ENCODE peak calls at places on chromosomes 12 and 14, in nine cellular contexts. L is left ventricle myocardium inferior; J is endothelial cell; F is coronary artery; V is glutamatergic neuron; X is activated T-cell treated with anti-CD3 and anti-CD28 coated beads for 24 hours; M is natural killer cell; T is stimulated activated CD8-positive, alpha-beta memory T cell treated with anti-CD3 and anti-CD28 coated beads, Interleukin-7, amount 100 ng/mL, for 1 hour; Z is NCI-H2171. W is an unnamed sample.
A peak's percentile ranks its signal among the peaks of the same experiment; 100 is the strongest.

GRCh38 chr14:59354666-59355065 is 110.5 kb downstream of the GPR135 start:
- DNase-seq in L (no peak), J (no peak), F (no peak), V (no peak), X (no peak), M (no peak), T (no peak), Z (no peak), W (no peak)

GRCh38 chr12:54222609-54223008 is 33.8 kb upstream of the SMUG1 start:
- DNase-seq in L (no peak), J (no peak), F (no peak), V (no peak), X (no peak), M (no peak), T (no peak), Z (no peak), W (no peak)

GRCh38 chr14:100547633-100548294 is 39.5 kb downstream of the BEGAIN start:
- DNase-seq in L (peak; percentile 55), J (no peak), F (no peak), V (no peak), X (peak; percentile 26), M (no peak), T (peak; percentile 25), Z (no peak), W (peak; percentile 86)

GRCh38 chr12:41339784-41340183 is 151.7 kb downstream of the PDZRN4 start:
- DNase-seq in L (no peak), J (no peak), F (no peak), V (no peak), X (no peak), M (no peak), T (no peak), Z (no peak), W (peak; percentile 38)

GRCh38 chr14:68935761-68936209 is 43.3 kb downstream of the ACTN1 start:
- DNase-seq in L (no peak), J (no peak), F (no peak), V (no peak), X (no peak), M (no peak), T (no peak), Z (no peak), W (no peak)

GRCh38 chr14:73696466-73697390 is 17.5 kb downstream of the PNMA1 start:
- DNase-seq in L (no peak), J (no peak), F (no peak), V (no peak), X (no peak), M (no peak), T (no peak), Z (no peak), W (peak; percentile 22)

GRCh38 chr12:64268409-64268808 is 46.3 kb upstream of the KICS2 start:
- DNase-seq in L (no peak), J (no peak), F (no peak), V (no peak), X (no peak), M (no peak), T (no peak), Z (no peak), W (no peak)

GRCh38 chr14:89748004-89748403 is 206.5 kb downstream of the EFCAB11 start:
- DNase-seq in L (no peak), J (no peak), F (no peak), V (no peak), X (no peak), M (no peak), T (no peak), Z (no peak), W (no peak)

GRCh38 chr12:25241171-25242020 is 9.3 kb downstream of the KRAS start:
- DNase-seq in L (no peak), J (no peak), F (no peak), V (no peak), X (no peak), M (no peak), T (no peak), Z (no peak), W (no peak)

GRCh38 chr12:104591272-104591940 is 134.7 kb downstream of the CHST11 start:
- DNase-seq in L (no peak), J (no peak), F (no peak), V (no peak), X (no peak), M (no peak), T (no peak), Z (no peak), W (no peak)

GRCh38 chr14:100450736-100451135 is 127.6 kb downstream of the SLC25A47 start:
- DNase-seq in L (no peak), J (no peak), F (no peak), V (no peak), X (no peak), M (no peak), T (no peak), Z (no peak), W (no peak)

GRCh38 chr14:87992720-87993484 is at the start of gene GALC:
- DNase-seq in L (peak; percentile 96), J (peak; percentile 92), F (peak; percentile 97), V (peak; percentile 97), X (peak; percentile 91), M (peak; percentile 97), T (peak; percentile 87), Z (peak; percentile 90), W (peak; percentile 44)

GRCh38 chr12:22173154-22173553 is 127.1 kb downstream of the CMAS start:
- DNase-seq in L (no peak), J (no peak), F (no peak), V (no peak), X (no peak), M (no peak), T (no peak), Z (no peak), W (no peak)

GRCh38 chr12:58051378-58051777 is 110.0 kb downstream of the ATP23 start:
- DNase-seq in L (no peak), J (no peak), F (no peak), V (no peak), X (no peak), M (no peak), T (no peak), Z (no peak), W (no peak)

GRCh38 chr12:124548854-124549378 is 18.5 kb downstream of the NCOR2 start:
- DNase-seq in L (no peak), J (no peak), F (no peak), V (no peak), X (no peak), M (no peak), T (no peak), Z (peak; percentile 73), W (no peak)

GRCh38 chr12:26773313-26774104 is 59.5 kb downstream of the ITPR2 start:
- DNase-seq in L (no peak), J (no peak), F (no peak), V (no peak), X (no peak), M (no peak), T (no peak), Z (no peak), W (no peak)

GRCh38 chr14:57492859-57493258 is 798 bp downstream of the CCDC198 start:
- DNase-seq in L (no peak), J (no peak), F (no peak), V (no peak), X (no peak), M (no peak), T (no peak), Z (no peak), W (no peak)

GRCh38 chr12:47616440-47616839 is 89.4 kb downstream of the RPAP3 start:
- DNase-seq in L (no peak), J (no peak), F (no peak), V (no peak), X (no peak), M (no peak), T (no peak), Z (no peak), W (no peak)

GRCh38 chr12:98211914-98212695 is 303.3 kb upstream of the TMPO start:
- DNase-seq in L (no peak), J (no peak), F (no peak), V (no peak), X (no peak), M (no peak), T (no peak), Z (no peak), W (no peak)

GRCh38 chr12:106865685-106866084 is 90.0 kb upstream of the TMEM263 start:
- DNase-seq in L (no peak), J (no peak), F (no peak), V (no peak), X (no peak), M (no peak), T (no peak), Z (no peak), W (no peak)

W was measured in SIG-M5.